ENCODE peak calls at places on chromosomes 7 and 10, in nine cellular contexts. V is iPS-NIHi11; I is NAMALWA; N is HepG2; D is Right ventricle myocardium superior; E is stimulated activated CD4-positive, alpha-beta T cell treated with anti-CD3 and anti-CD28 coated beads, TNF-alpha, amount 100 ng/mL, for 1 hour; B is effector memory CD4-positive, alpha-beta T cell; F is T-helper 9 cell; R is choroid plexus epithelial cell. P is an unnamed sample.

GRCh38 chr7:159310457-159311171 is 165.9 kb upstream of the VIPR2 start:
- DNase-seq in V (no peak), F (no peak), N (peak), D (no peak), I (no peak), R (peak), B (no peak), E (no peak), P (no peak)

GRCh38 chr7:41538810-41539724 is 163.8 kb downstream of the INHBA start:
- DNase-seq in B (no peak), F (no peak), R (peak), V (peak), I (no peak), D (no peak), N (no peak), E (no peak), P (no peak)

GRCh38 chr10:69572159-69573055 is 815 bp downstream of the NEUROG3 start:
- DNase-seq in E (no peak), F (no peak), D (no peak), B (no peak), V (no peak), R (no peak), I (no peak), N (no peak), P (no peak)

GRCh38 chr7:151438864-151439601 is 908 bp downstream of the CRYGN start:
- DNase-seq in V (no peak), N (no peak), D (no peak), F (no peak), I (no peak), E (no peak), R (no peak), B (no peak), P (no peak)

GRCh38 chr7:76326646-76327233 is 24.3 kb downstream of the HSPB1 start:
- DNase-seq in R (peak), N (no peak), F (no peak), V (no peak), E (no peak), B (no peak), D (no peak), I (no peak), P (no peak)

GRCh38 chr7:148901178-148901577 is 17.1 kb upstream of the EZH2 start:
- DNase-seq in V (no peak), I (no peak), D (no peak), B (no peak), N (no peak), R (no peak), E (no peak), F (no peak), P (no peak)

GRCh38 chr7:22728416-22729029 is 1.5 kb downstream of the IL6 start:
- DNase-seq in V (peak), I (peak), D (no peak), E (no peak), B (no peak), N (peak), R (peak), F (no peak), P (no peak)

GRCh38 chr7:155051355-155051754 is 18.8 kb upstream of the HTR5A start:
- DNase-seq in B (no peak), F (no peak), N (no peak), I (no peak), V (no peak), R (no peak), D (no peak), E (no peak), P (no peak)

GRCh38 chr7:56045796-56046195 is 5.4 kb downstream of the PSPH start:
- DNase-seq in E (no peak), N (no peak), I (no peak), R (no peak), B (no peak), V (no peak), F (no peak), D (no peak), P (no peak)

GRCh38 chr7:1441615-1442354 is 17.5 kb downstream of the MICALL2 start:
- DNase-seq in D (no peak), I (no peak), N (no peak), F (no peak), E (no peak), B (no peak), R (no peak), V (no peak), P (no peak)

GRCh38 chr7:135620980-135621850 is 41.1 kb upstream of the STMP1 start:
- DNase-seq in R (peak), V (peak), E (no peak), F (no peak), B (no peak), N (peak), D (no peak), I (peak), P (no peak)

GRCh38 chr7:127413962-127414361 is 21.5 kb upstream of the ZNF800 start:
- DNase-seq in D (no peak), I (peak), V (no peak), B (no peak), R (no peak), E (no peak), N (no peak), F (no peak), P (no peak)

GRCh38 chr7:140654661-140655060 is 14.0 kb upstream of the DENND2A start:
- DNase-seq in F (no peak), D (no peak), E (no peak), B (no peak), V (no peak), R (no peak), I (no peak), N (no peak), P (peak)

GRCh38 chr7:54632696-54633095 is 90.5 kb downstream of the VSTM2A start:
- DNase-seq in D (no peak), B (no peak), V (no peak), R (no peak), E (no peak), N (no peak), I (no peak), F (no peak), P (no peak)

GRCh38 chr10:3568392-3568791 is 216.6 kb downstream of the KLF6 start:
- DNase-seq in B (no peak), R (no peak), D (no peak), F (no peak), N (no peak), V (no peak), E (no peak), I (no peak), P (no peak)

GRCh38 chr10:308101-308500 is 172.8 kb downstream of the ZMYND11 start:
- DNase-seq in V (no peak), I (no peak), E (no peak), F (no peak), B (no peak), D (no peak), R (no peak), N (no peak), P (no peak)

GRCh38 chr7:27108390-27109127 is 6.1 kb upstream of the HOXA2 start:
- DNase-seq in I (no peak), R (no peak), N (no peak), E (no peak), V (peak), D (no peak), B (no peak), F (no peak), P (no peak)

GRCh38 chr10:79488303-79488702 is 24.0 kb upstream of the EIF5AL1 start:
- DNase-seq in F (no peak), I (no peak), D (peak), R (peak), V (peak), E (no peak), B (no peak), N (no peak), P (peak)

GRCh38 chr7:115984105-115984504 is 46.5 kb downstream of the TFEC start:
- DNase-seq in E (no peak), N (no peak), B (no peak), F (no peak), D (no peak), R (peak), I (no peak), V (no peak), P (no peak)

GRCh38 chr7:81155654-81156373 is 237.0 kb upstream of the SEMA3C start:
- DNase-seq in V (no peak), N (peak), R (no peak), D (no peak), F (no peak), B (no peak), E (no peak), I (no peak), P (no peak)

GRCh38 chr7:103967401-103967800 is 22.1 kb downstream of the RELN start:
- DNase-seq in I (no peak), F (no peak), B (no peak), E (no peak), N (no peak), R (no peak), D (no peak), V (peak), P (no peak)

GRCh38 chr7:20331912-20332317 is 1.2 kb downstream of the ITGB8 start:
- DNase-seq in I (no peak), V (no peak), N (no peak), R (no peak), F (no peak), B (no peak), D (no peak), E (no peak), P (no peak)

GRCh38 chr10:34814228-34815173 is 595 bp downstream of the PARD3 start:
- DNase-seq in V (peak), R (no peak), F (no peak), D (peak), B (no peak), I (no peak), N (peak), E (no peak), P (peak)

GRCh38 chr7:144027070-144027469 is 21.7 kb upstream of the OR2A5 start:
- DNase-seq in R (peak), B (no peak), E (no peak), D (no peak), I (peak), V (no peak), N (peak), F (no peak), P (no peak)

GRCh38 chr10:87639493-87639892 is 20.2 kb upstream of the PAPSS2 start:
- DNase-seq in V (no peak), N (no peak), F (no peak), R (no peak), E (no peak), D (no peak), B (no peak), I (no peak), P (no peak)

GRCh38 chr10:70677620-70678249 is 5.4 kb downstream of the ADAMTS14 start:
- DNase-seq in B (no peak), I (no peak), R (no peak), D (no peak), E (no peak), N (no peak), V (no peak), F (no peak), P (no peak)

GRCh38 chr7:128167316-128167691 is 73.8 kb upstream of the LEP start:
- DNase-seq in E (no peak), V (peak), F (no peak), R (peak), D (no peak), I (no peak), B (no peak), N (no peak), P (peak)

GRCh38 chr10:50152792-50153272 is 85.1 kb downstream of the WASHC2A start:
- DNase-seq in B (no peak), D (peak), E (no peak), V (peak), N (no peak), R (no peak), I (no peak), F (no peak), P (no peak)

GRCh38 chr10:5583525-5584175 is 58.9 kb downstream of the CALML3 start:
- DNase-seq in I (no peak), B (no peak), F (no peak), E (no peak), V (peak), D (peak), R (peak), N (no peak), P (peak)

GRCh38 chr7:79806161-79806734 is 328.4 kb upstream of the GNAI1 start:
- DNase-seq in E (no peak), F (no peak), I (no peak), R (peak), B (no peak), V (no peak), N (peak), D (no peak), P (no peak)

GRCh38 chr7:159118220-159118595 is 26.5 kb downstream of the VIPR2 start:
- DNase-seq in D (no peak), N (no peak), E (no peak), F (no peak), V (no peak), B (no peak), R (no peak), I (no peak), P (no peak)

GRCh38 chr10:120507651-120508050 is 50.6 kb downstream of the PLPP4 start:
- DNase-seq in D (no peak), I (no peak), N (no peak), B (no peak), R (no peak), F (no peak), V (no peak), E (no peak), P (no peak)